ENCODE peak calls at places on chromosomes 5 and 9, in nine cellular contexts. One of them, this sample, is unnamed.

GRCh38 chr5:1555011-1555807 is 31.4 kb upstream of the LPCAT1 start:
- DNase-seq in AG04449: peak; percentile 29
- DNase-seq in T-helper 9 cell: no peak
- DNase-seq in T1000: peak; percentile 70
- DNase-seq in stimulated activated naive B cell treated with anti-CD40 and anti-IgM and Interleukin-4, amounts not matched to agents 10 μg/mL and 1 μg/mL and 100 μg/mL, for 72 hours: no peak
- DNase-seq in NCI-H774: peak; percentile 96
- DNase-seq in stimulated activated CD8-positive, alpha-beta memory T cell treated with anti-CD3 and anti-CD28 coated beads, Interleukin-15, amount 100 ng/mL, for 48 hours: no peak
- DNase-seq in activated CD4-positive, alpha-beta T cell treated with anti-CD3 and anti-CD28 coated beads, Interleukin-2, amount 50 U/mL, for 48 hours: no peak
- DNase-seq in cerebellar cortex: no peak
- DNase-seq in this sample: peak; percentile 91

GRCh38 chr9:28624771-28625170 is 1051.5 kb upstream of the C9orf72 start:
- DNase-seq in AG04449: no peak
- DNase-seq in T-helper 9 cell: no peak
- DNase-seq in T1000: no peak
- DNase-seq in stimulated activated naive B cell treated with anti-CD40 and anti-IgM and Interleukin-4, amounts not matched to agents 10 μg/mL and 1 μg/mL and 100 μg/mL, for 72 hours: no peak
- DNase-seq in NCI-H774: no peak
- DNase-seq in stimulated activated CD8-positive, alpha-beta memory T cell treated with anti-CD3 and anti-CD28 coated beads, Interleukin-15, amount 100 ng/mL, for 48 hours: no peak
- DNase-seq in activated CD4-positive, alpha-beta T cell treated with anti-CD3 and anti-CD28 coated beads, Interleukin-2, amount 50 U/mL, for 48 hours: no peak
- DNase-seq in cerebellar cortex: no peak
- DNase-seq in this sample: no peak

GRCh38 chr5:168726342-168726741 is 147.2 kb upstream of the PANK3 start:
- DNase-seq in AG04449: no peak
- DNase-seq in T-helper 9 cell: no peak
- DNase-seq in T1000: no peak
- DNase-seq in stimulated activated naive B cell treated with anti-CD40 and anti-IgM and Interleukin-4, amounts not matched to agents 10 μg/mL and 1 μg/mL and 100 μg/mL, for 72 hours: no peak
- DNase-seq in NCI-H774: no peak
- DNase-seq in stimulated activated CD8-positive, alpha-beta memory T cell treated with anti-CD3 and anti-CD28 coated beads, Interleukin-15, amount 100 ng/mL, for 48 hours: no peak
- DNase-seq in activated CD4-positive, alpha-beta T cell treated with anti-CD3 and anti-CD28 coated beads, Interleukin-2, amount 50 U/mL, for 48 hours: no peak
- DNase-seq in cerebellar cortex: no peak
- DNase-seq in this sample: no peak

GRCh38 chr9:70589571-70590263 is 175.3 kb upstream of the KLF9 start:
- DNase-seq in AG04449: peak; percentile 81
- DNase-seq in T-helper 9 cell: no peak
- DNase-seq in T1000: no peak
- DNase-seq in stimulated activated naive B cell treated with anti-CD40 and anti-IgM and Interleukin-4, amounts not matched to agents 10 μg/mL and 1 μg/mL and 100 μg/mL, for 72 hours: no peak
- DNase-seq in NCI-H774: no peak
- DNase-seq in stimulated activated CD8-positive, alpha-beta memory T cell treated with anti-CD3 and anti-CD28 coated beads, Interleukin-15, amount 100 ng/mL, for 48 hours: no peak
- DNase-seq in activated CD4-positive, alpha-beta T cell treated with anti-CD3 and anti-CD28 coated beads, Interleukin-2, amount 50 U/mL, for 48 hours: no peak
- DNase-seq in cerebellar cortex: no peak
- DNase-seq in this sample: no peak

GRCh38 chr9:114893221-114893620 is 37.2 kb downstream of the TNFSF8 start:
- DNase-seq in AG04449: no peak
- DNase-seq in T-helper 9 cell: no peak
- DNase-seq in T1000: no peak
- DNase-seq in stimulated activated naive B cell treated with anti-CD40 and anti-IgM and Interleukin-4, amounts not matched to agents 10 μg/mL and 1 μg/mL and 100 μg/mL, for 72 hours: no peak
- DNase-seq in NCI-H774: no peak
- DNase-seq in stimulated activated CD8-positive, alpha-beta memory T cell treated with anti-CD3 and anti-CD28 coated beads, Interleukin-15, amount 100 ng/mL, for 48 hours: no peak
- DNase-seq in activated CD4-positive, alpha-beta T cell treated with anti-CD3 and anti-CD28 coated beads, Interleukin-2, amount 50 U/mL, for 48 hours: no peak
- DNase-seq in cerebellar cortex: no peak
- DNase-seq in this sample: no peak

GRCh38 chr9:755454-756381 is 85.8 kb upstream of the DMRT1 start:
- DNase-seq in AG04449: peak; percentile 60
- DNase-seq in T-helper 9 cell: no peak
- DNase-seq in T1000: peak; percentile 32
- DNase-seq in stimulated activated naive B cell treated with anti-CD40 and anti-IgM and Interleukin-4, amounts not matched to agents 10 μg/mL and 1 μg/mL and 100 μg/mL, for 72 hours: no peak
- DNase-seq in NCI-H774: no peak
- DNase-seq in stimulated activated CD8-positive, alpha-beta memory T cell treated with anti-CD3 and anti-CD28 coated beads, Interleukin-15, amount 100 ng/mL, for 48 hours: no peak
- DNase-seq in activated CD4-positive, alpha-beta T cell treated with anti-CD3 and anti-CD28 coated beads, Interleukin-2, amount 50 U/mL, for 48 hours: no peak
- DNase-seq in cerebellar cortex: no peak
- DNase-seq in this sample: no peak

GRCh38 chr9:20295555-20295954 is 326.7 kb downstream of the MLLT3 start:
- DNase-seq in AG04449: no peak
- DNase-seq in T-helper 9 cell: no peak
- DNase-seq in T1000: no peak
- DNase-seq in stimulated activated naive B cell treated with anti-CD40 and anti-IgM and Interleukin-4, amounts not matched to agents 10 μg/mL and 1 μg/mL and 100 μg/mL, for 72 hours: no peak
- DNase-seq in NCI-H774: no peak
- DNase-seq in stimulated activated CD8-positive, alpha-beta memory T cell treated with anti-CD3 and anti-CD28 coated beads, Interleukin-15, amount 100 ng/mL, for 48 hours: no peak
- DNase-seq in activated CD4-positive, alpha-beta T cell treated with anti-CD3 and anti-CD28 coated beads, Interleukin-2, amount 50 U/mL, for 48 hours: no peak
- DNase-seq in cerebellar cortex: no peak
- DNase-seq in this sample: no peak

GRCh38 chr5:124162782-124163532 is 583.5 kb downstream of the ZNF608 start:
- DNase-seq in AG04449: no peak
- DNase-seq in T-helper 9 cell: no peak
- DNase-seq in T1000: no peak
- DNase-seq in stimulated activated naive B cell treated with anti-CD40 and anti-IgM and Interleukin-4, amounts not matched to agents 10 μg/mL and 1 μg/mL and 100 μg/mL, for 72 hours: no peak
- DNase-seq in NCI-H774: peak; percentile 61
- DNase-seq in stimulated activated CD8-positive, alpha-beta memory T cell treated with anti-CD3 and anti-CD28 coated beads, Interleukin-15, amount 100 ng/mL, for 48 hours: no peak
- DNase-seq in activated CD4-positive, alpha-beta T cell treated with anti-CD3 and anti-CD28 coated beads, Interleukin-2, amount 50 U/mL, for 48 hours: no peak
- DNase-seq in cerebellar cortex: peak; percentile 14
- DNase-seq in this sample: no peak

GRCh38 chr9:95048225-95049087 is 269.1 kb downstream of the FANCC start:
- DNase-seq in AG04449: no peak
- DNase-seq in T-helper 9 cell: peak; percentile 35
- DNase-seq in T1000: no peak
- DNase-seq in stimulated activated naive B cell treated with anti-CD40 and anti-IgM and Interleukin-4, amounts not matched to agents 10 μg/mL and 1 μg/mL and 100 μg/mL, for 72 hours: peak; percentile 4
- DNase-seq in NCI-H774: peak; percentile 51
- DNase-seq in stimulated activated CD8-positive, alpha-beta memory T cell treated with anti-CD3 and anti-CD28 coated beads, Interleukin-15, amount 100 ng/mL, for 48 hours: peak; percentile 25
- DNase-seq in activated CD4-positive, alpha-beta T cell treated with anti-CD3 and anti-CD28 coated beads, Interleukin-2, amount 50 U/mL, for 48 hours: peak; percentile 54
- DNase-seq in cerebellar cortex: peak; percentile 44
- DNase-seq in this sample: peak; percentile 86

GRCh38 chr5:143198332-143198731 is 205.2 kb downstream of the NR3C1 start:
- DNase-seq in AG04449: no peak
- DNase-seq in T-helper 9 cell: no peak
- DNase-seq in T1000: no peak
- DNase-seq in stimulated activated naive B cell treated with anti-CD40 and anti-IgM and Interleukin-4, amounts not matched to agents 10 μg/mL and 1 μg/mL and 100 μg/mL, for 72 hours: no peak
- DNase-seq in NCI-H774: no peak
- DNase-seq in stimulated activated CD8-positive, alpha-beta memory T cell treated with anti-CD3 and anti-CD28 coated beads, Interleukin-15, amount 100 ng/mL, for 48 hours: no peak
- DNase-seq in activated CD4-positive, alpha-beta T cell treated with anti-CD3 and anti-CD28 coated beads, Interleukin-2, amount 50 U/mL, for 48 hours: no peak
- DNase-seq in cerebellar cortex: no peak
- DNase-seq in this sample: no peak

GRCh38 chr5:151222769-151223446 is 984 bp downstream of the CCDC69 start:
- DNase-seq in AG04449: no peak
- DNase-seq in T-helper 9 cell: peak; percentile 34
- DNase-seq in T1000: no peak
- DNase-seq in stimulated activated naive B cell treated with anti-CD40 and anti-IgM and Interleukin-4, amounts not matched to agents 10 μg/mL and 1 μg/mL and 100 μg/mL, for 72 hours: peak; percentile 47
- DNase-seq in NCI-H774: no peak
- DNase-seq in stimulated activated CD8-positive, alpha-beta memory T cell treated with anti-CD3 and anti-CD28 coated beads, Interleukin-15, amount 100 ng/mL, for 48 hours: no peak
- DNase-seq in activated CD4-positive, alpha-beta T cell treated with anti-CD3 and anti-CD28 coated beads, Interleukin-2, amount 50 U/mL, for 48 hours: peak; percentile 73
- DNase-seq in cerebellar cortex: no peak
- DNase-seq in this sample: peak; percentile 47